ENCODE peak calls at places on chromosome 16, in six cellular contexts. One of them, this sample, is unnamed.

GRCh38 chr16:34054137-34054536 is 594.7 kb downstream of the TP53TG3F start:
- DNase-seq in H9: no peak
- DNase-seq in type B pancreatic cell: no peak
- DNase-seq in astrocyte of the spinal cord: no peak
- DNase-seq in AG04450: no peak
- DNase-seq in left lung: no peak
- DNase-seq in this sample: no peak

GRCh38 chr16:813204-813915 is 12.8 kb upstream of the GNG13 start:
- DNase-seq in type B pancreatic cell: peak
- DNase-seq in AG04450: no peak
- DNase-seq in astrocyte of the spinal cord: no peak
- DNase-seq in left lung: no peak
- DNase-seq in H9: peak
- DNase-seq in this sample: no peak

GRCh38 chr16:64440421-64440831 is 681.4 kb downstream of the CDH11 start:
- DNase-seq in left lung: no peak
- DNase-seq in type B pancreatic cell: no peak
- DNase-seq in astrocyte of the spinal cord: peak
- DNase-seq in AG04450: peak
- DNase-seq in H9: no peak
- DNase-seq in this sample: no peak

GRCh38 chr16:63938661-63939060 is 1183.2 kb downstream of the CDH11 start:
- DNase-seq in AG04450: no peak
- DNase-seq in type B pancreatic cell: no peak
- DNase-seq in H9: no peak
- DNase-seq in astrocyte of the spinal cord: peak
- DNase-seq in left lung: no peak
- DNase-seq in this sample: no peak

GRCh38 chr16:25006504-25007055 is 8.6 kb downstream of the ARHGAP17 start:
- DNase-seq in astrocyte of the spinal cord: peak
- DNase-seq in type B pancreatic cell: no peak
- DNase-seq in left lung: no peak
- DNase-seq in AG04450: no peak
- DNase-seq in H9: no peak
- DNase-seq in this sample: no peak

GRCh38 chr16:84247844-84248243 is 8.0 kb upstream of the KCNG4 start:
- DNase-seq in left lung: no peak
- DNase-seq in astrocyte of the spinal cord: no peak
- DNase-seq in H9: no peak
- DNase-seq in type B pancreatic cell: no peak
- DNase-seq in AG04450: no peak
- DNase-seq in this sample: no peak

GRCh38 chr16:84527486-84528269 is 23.2 kb upstream of the MEAK7 start:
- DNase-seq in left lung: no peak
- DNase-seq in H9: no peak
- DNase-seq in AG04450: no peak
- DNase-seq in astrocyte of the spinal cord: no peak
- DNase-seq in type B pancreatic cell: no peak
- DNase-seq in this sample: no peak

GRCh38 chr16:26987631-26988030 is 79.1 kb upstream of the C16orf82 start:
- DNase-seq in left lung: no peak
- DNase-seq in AG04450: peak
- DNase-seq in type B pancreatic cell: no peak
- DNase-seq in H9: no peak
- DNase-seq in astrocyte of the spinal cord: peak
- DNase-seq in this sample: no peak

GRCh38 chr16:4142268-4142667 is 26.0 kb upstream of the ADCY9 start:
- DNase-seq in astrocyte of the spinal cord: no peak
- DNase-seq in left lung: no peak
- DNase-seq in AG04450: no peak
- DNase-seq in H9: no peak
- DNase-seq in type B pancreatic cell: no peak
- DNase-seq in this sample: no peak

GRCh38 chr16:31083556-31083955 is 5.2 kb downstream of the PRSS53 start:
- DNase-seq in astrocyte of the spinal cord: no peak
- DNase-seq in H9: peak
- DNase-seq in AG04450: no peak
- DNase-seq in type B pancreatic cell: no peak
- DNase-seq in left lung: no peak
- DNase-seq in this sample: no peak

GRCh38 chr16:84059111-84059510 is 16.5 kb upstream of the SLC38A8 start:
- DNase-seq in astrocyte of the spinal cord: no peak
- DNase-seq in H9: no peak
- DNase-seq in AG04450: no peak
- DNase-seq in left lung: peak
- DNase-seq in type B pancreatic cell: no peak
- DNase-seq in this sample: no peak

GRCh38 chr16:21603920-21604319 is 4.5 kb downstream of the METTL9 start:
- DNase-seq in H9: no peak
- DNase-seq in left lung: no peak
- DNase-seq in AG04450: no peak
- DNase-seq in astrocyte of the spinal cord: peak
- DNase-seq in type B pancreatic cell: no peak
- DNase-seq in this sample: no peak

GRCh38 chr16:21277927-21278706 is at the start of gene CRYM:
- DNase-seq in left lung: peak
- DNase-seq in AG04450: no peak
- DNase-seq in type B pancreatic cell: peak
- DNase-seq in H9: peak
- DNase-seq in astrocyte of the spinal cord: peak
- DNase-seq in this sample: peak

GRCh38 chr16:66634527-66635196 is 30.2 kb downstream of the CMTM3 start:
- DNase-seq in astrocyte of the spinal cord: no peak
- DNase-seq in H9: no peak
- DNase-seq in type B pancreatic cell: no peak
- DNase-seq in AG04450: no peak
- DNase-seq in left lung: no peak
- DNase-seq in this sample: no peak

GRCh38 chr16:79334127-79334526 is 266.4 kb downstream of the MAF start:
- DNase-seq in H9: peak
- DNase-seq in AG04450: no peak
- DNase-seq in astrocyte of the spinal cord: no peak
- DNase-seq in type B pancreatic cell: no peak
- DNase-seq in left lung: no peak
- DNase-seq in this sample: no peak

GRCh38 chr16:89041571-89042481 is 51.8 kb upstream of the ACSF3 start:
- DNase-seq in type B pancreatic cell: no peak
- DNase-seq in astrocyte of the spinal cord: no peak
- DNase-seq in AG04450: no peak
- DNase-seq in left lung: peak
- DNase-seq in H9: no peak
- DNase-seq in this sample: no peak

GRCh38 chr16:10946308-10946707 is 1.9 kb downstream of the CLEC16A start:
- DNase-seq in AG04450: no peak
- DNase-seq in type B pancreatic cell: no peak
- DNase-seq in astrocyte of the spinal cord: no peak
- DNase-seq in H9: peak
- DNase-seq in left lung: no peak
- DNase-seq in this sample: no peak

GRCh38 chr16:27319257-27319965 is 5.6 kb downstream of the IL4R start:
- DNase-seq in AG04450: no peak
- DNase-seq in left lung: no peak
- DNase-seq in astrocyte of the spinal cord: no peak
- DNase-seq in type B pancreatic cell: no peak
- DNase-seq in H9: no peak
- DNase-seq in this sample: no peak

GRCh38 chr16:89409161-89409711 is 81.1 kb downstream of the ANKRD11 start:
- DNase-seq in astrocyte of the spinal cord: no peak
- DNase-seq in AG04450: no peak
- DNase-seq in H9: no peak
- DNase-seq in type B pancreatic cell: no peak
- DNase-seq in left lung: no peak
- DNase-seq in this sample: no peak

GRCh38 chr16:2905241-2905987 is 6.3 kb upstream of the FLYWCH1 start:
- DNase-seq in H9: peak
- DNase-seq in AG04450: peak
- DNase-seq in astrocyte of the spinal cord: peak
- DNase-seq in left lung: peak
- DNase-seq in type B pancreatic cell: peak
- DNase-seq in this sample: peak

GRCh38 chr16:11107781-11108465 is 148.1 kb downstream of the SOCS1 start:
- DNase-seq in AG04450: no peak
- DNase-seq in H9: no peak
- DNase-seq in astrocyte of the spinal cord: peak
- DNase-seq in left lung: no peak
- DNase-seq in type B pancreatic cell: no peak
- DNase-seq in this sample: no peak

GRCh38 chr16:25966172-25967097 is 274.7 kb downstream of the HS3ST4 start:
- DNase-seq in astrocyte of the spinal cord: no peak
- DNase-seq in left lung: no peak
- DNase-seq in type B pancreatic cell: no peak
- DNase-seq in AG04450: no peak
- DNase-seq in H9: no peak
- DNase-seq in this sample: no peak

GRCh38 chr16:4410335-4411075 is 5.9 kb downstream of the CORO7 start:
- DNase-seq in AG04450: peak
- DNase-seq in astrocyte of the spinal cord: peak
- DNase-seq in type B pancreatic cell: no peak
- DNase-seq in H9: no peak
- DNase-seq in left lung: no peak
- DNase-seq in this sample: no peak

GRCh38 chr16:78133919-78134318 is 34.5 kb downstream of the WWOX start:
- DNase-seq in astrocyte of the spinal cord: no peak
- DNase-seq in AG04450: no peak
- DNase-seq in H9: no peak
- DNase-seq in left lung: no peak
- DNase-seq in type B pancreatic cell: no peak
- DNase-seq in this sample: no peak

GRCh38 chr16:68230956-68231355 is 5.0 kb downstream of the ESRP2 start:
- DNase-seq in AG04450: no peak
- DNase-seq in H9: no peak
- DNase-seq in type B pancreatic cell: no peak
- DNase-seq in left lung: no peak
- DNase-seq in astrocyte of the spinal cord: no peak
- DNase-seq in this sample: no peak

DNA sequence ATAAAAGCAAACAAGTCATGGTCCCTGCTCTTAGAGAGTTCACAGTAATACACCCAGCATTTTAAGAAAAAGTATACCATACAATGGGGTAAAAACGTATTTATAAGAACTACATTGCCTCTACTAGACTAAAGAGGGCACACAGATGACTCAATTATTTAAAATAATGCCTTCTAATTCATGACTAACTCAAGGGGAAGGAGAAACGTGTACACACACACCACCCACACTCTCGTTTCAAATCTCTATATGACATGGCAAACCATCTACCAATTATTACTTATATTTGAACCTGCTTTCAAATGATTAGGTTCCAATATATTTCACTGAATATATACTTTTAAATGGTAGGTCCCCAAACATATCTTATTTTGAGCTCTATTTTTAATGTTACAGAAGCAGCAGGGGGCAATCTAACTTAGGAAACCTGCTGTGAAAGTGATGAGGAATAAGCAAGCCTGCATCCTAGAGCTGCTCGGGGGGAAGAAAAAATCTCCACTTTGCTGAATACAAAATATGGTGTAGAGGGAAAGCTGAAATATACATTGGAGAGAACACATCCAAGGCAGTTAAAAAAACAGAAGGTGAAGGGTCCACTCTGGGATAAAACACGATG is 232.4 kb upstream of the PSMD7 start:
- DNase-seq in left lung: no peak
- DNase-seq in AG04450: no peak
- DNase-seq in astrocyte of the spinal cord: no peak
- DNase-seq in type B pancreatic cell: no peak
- DNase-seq in H9: no peak
- DNase-seq in this sample: no peak
- TF ChIP-seq CTCF in left lung: no peak
- TF ChIP-seq CTCF in AG04450: peak
- TF ChIP-seq CTCF in astrocyte of the spinal cord: no peak
- TF ChIP-seq CTCF in type B pancreatic cell: no peak
- TF ChIP-seq CTCF in H9: no peak
- TF ChIP-seq CTCF in this sample: peak

GRCh38 chr16:29943846-29944669 is 17.8 kb upstream of the TMEM219 start:
- DNase-seq in AG04450: peak
- DNase-seq in H9: peak
- DNase-seq in left lung: no peak
- DNase-seq in type B pancreatic cell: no peak
- DNase-seq in astrocyte of the spinal cord: peak
- DNase-seq in this sample: no peak
- TF ChIP-seq CTCF in AG04450: peak
- TF ChIP-seq CTCF in H9: peak
- TF ChIP-seq CTCF in left lung: no peak
- TF ChIP-seq CTCF in type B pancreatic cell: no peak
- TF ChIP-seq CTCF in astrocyte of the spinal cord: peak
- TF ChIP-seq CTCF in this sample: no peak

GRCh38 chr16:61936522-61936921 is 99.7 kb downstream of the CDH8 start:
- DNase-seq in H9: no peak
- DNase-seq in left lung: no peak
- DNase-seq in AG04450: no peak
- DNase-seq in astrocyte of the spinal cord: no peak
- DNase-seq in type B pancreatic cell: no peak
- DNase-seq in this sample: no peak
- TF ChIP-seq CTCF in H9: peak
- TF ChIP-seq CTCF in left lung: no peak
- TF ChIP-seq CTCF in AG04450: no peak
- TF ChIP-seq CTCF in astrocyte of the spinal cord: peak
- TF ChIP-seq CTCF in type B pancreatic cell: peak
- TF ChIP-seq CTCF in this sample: peak

DNA sequence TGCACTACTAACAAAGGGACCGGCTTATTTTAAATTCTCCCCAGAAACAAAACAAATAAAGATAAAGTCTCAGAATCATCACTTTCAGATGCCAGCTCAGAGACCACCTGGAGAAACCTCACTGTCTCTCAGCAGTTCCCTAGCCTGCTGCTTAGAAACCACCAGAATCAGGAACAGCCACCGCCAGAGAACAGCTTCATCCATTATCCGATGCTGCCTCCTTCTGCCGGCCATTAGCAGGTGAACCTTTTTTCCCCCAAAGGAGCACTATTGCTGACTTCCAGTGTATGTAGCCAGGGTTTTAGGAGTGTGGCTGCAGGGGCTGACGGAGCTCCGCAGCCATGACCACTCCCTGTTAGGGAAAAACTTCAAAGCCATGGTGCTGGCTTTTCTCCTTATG is 171.2 kb upstream of the DYNLRB2 start:
- DNase-seq in left lung: no peak
- DNase-seq in type B pancreatic cell: no peak
- DNase-seq in astrocyte of the spinal cord: peak
- DNase-seq in H9: peak
- DNase-seq in AG04450: peak
- DNase-seq in this sample: no peak
- TF ChIP-seq CTCF in left lung: peak
- TF ChIP-seq CTCF in type B pancreatic cell: peak
- TF ChIP-seq CTCF in astrocyte of the spinal cord: peak
- TF ChIP-seq CTCF in H9: peak
- TF ChIP-seq CTCF in AG04450: peak
- TF ChIP-seq CTCF in this sample: peak

This sample was measured in D721Med.